ENCODE peak calls at places on chromosomes 13 and 19, in seven cellular contexts. U is stimulated activated CD4-positive, alpha-beta T cell treated with anti-CD3 and anti-CD28 coated beads, Interleukin-15, amount 100 ng/mL, for 24 hours; H is astrocyte of the cerebellum; G is HS-5; B is posterior cingulate gyrus; V is NCI-H526; X is mucosa of descending colon. O is an unnamed sample.
A peak's percentile ranks its signal among the peaks of the same experiment; 100 is the strongest.

GRCh38 chr13:105997436-105998232 is 537.8 kb downstream of the EFNB2 start:
- DNase-seq in G (no peak), U (no peak), H (no peak), X (no peak), V (no peak), B (peak; percentile 63), O (no peak)

GRCh38 chr19:49860716-49861100 is 6.7 kb downstream of the PNKP start:
- DNase-seq in G (no peak), X (no peak), B (no peak), V (no peak), U (no peak), H (no peak), O (no peak)

GRCh38 chr13:87656311-87656710 is 14.9 kb upstream of the SLITRK5 start:
- DNase-seq in G (no peak), U (no peak), B (no peak), V (no peak), X (no peak), H (peak; percentile 82), O (no peak)

GRCh38 chr19:39498262-39499081 is at the start of gene DLL3:
- DNase-seq in U (no peak), B (no peak), V (peak; percentile 95), G (no peak), H (no peak), X (no peak), O (no peak)

GRCh38 chr13:92175330-92175729 is 776.9 kb downstream of the GPC5 start:
- DNase-seq in U (peak; percentile 2), X (no peak), H (peak; percentile 68), B (no peak), V (peak; percentile 52), G (no peak), O (no peak)

GRCh38 chr19:6861683-6862286 is 25.6 kb upstream of the ADGRE1 start:
- DNase-seq in X (no peak), V (no peak), B (no peak), G (no peak), U (no peak), H (no peak), O (no peak)

GRCh38 chr19:3657395-3657769 is 30.8 kb upstream of the CACTIN start:
- DNase-seq in B (no peak), X (no peak), G (no peak), V (no peak), U (no peak), H (no peak), O (no peak)

GRCh38 chr19:44891016-44891882 is at the start of gene TOMM40:
- DNase-seq in X (peak; percentile 100), B (peak; percentile 99), V (peak; percentile 100), H (no peak), G (no peak), U (peak; percentile 100), O (no peak)

GRCh38 chr13:31201341-31202024 is 1.7 kb downstream of the B3GLCT start:
- DNase-seq in V (peak; percentile 59), G (no peak), X (no peak), B (no peak), U (no peak), H (no peak), O (no peak)

GRCh38 chr19:19651076-19651475 is 7.6 kb upstream of the GMIP start:
- DNase-seq in H (no peak), B (peak; percentile 87), V (no peak), U (no peak), G (no peak), X (no peak), O (no peak)

GRCh38 chr19:34838248-34838647 is 65.2 kb upstream of the ZNF599 start:
- DNase-seq in X (no peak), G (no peak), H (no peak), B (no peak), V (peak; percentile 4), U (no peak), O (peak; percentile 8)

GRCh38 chr13:112777637-112778406 is 88.0 kb downstream of the ATP11A start:
- DNase-seq in H (no peak), U (no peak), G (no peak), B (no peak), X (no peak), V (no peak), O (no peak)

GRCh38 chr13:112735791-112736190 is 46.0 kb downstream of the ATP11A start:
- DNase-seq in H (no peak), V (no peak), U (no peak), G (no peak), B (peak; percentile 68), X (no peak), O (no peak)

GRCh38 chr13:49858183-49858856 is 65.8 kb upstream of the KPNA3 start:
- DNase-seq in G (peak; percentile 80), B (no peak), U (no peak), H (peak; percentile 67), X (no peak), V (no peak), O (no peak)

GRCh38 chr13:24644051-24644450 is 36.2 kb upstream of the ATP12A start:
- DNase-seq in U (no peak), G (no peak), X (no peak), V (no peak), B (no peak), H (peak; percentile 27), O (no peak)

GRCh38 chr13:20206836-20207235 is 14.1 kb upstream of the GJB2 start:
- DNase-seq in G (no peak), V (no peak), B (no peak), U (no peak), H (no peak), X (no peak), O (no peak)

GRCh38 chr19:51031880-51032225 is 2.9 kb downstream of the KLK12 start:
- DNase-seq in B (no peak), X (no peak), V (no peak), H (no peak), G (no peak), U (no peak), O (no peak)

GRCh38 chr13:76937416-76937815 is 10.9 kb upstream of the ACOD1 start:
- DNase-seq in X (no peak), U (no peak), B (no peak), V (no peak), G (peak; percentile 80), H (peak; percentile 96), O (peak; percentile 3)

GRCh38 chr13:21149568-21149967 is 26.8 kb downstream of the SKA3 start:
- DNase-seq in X (no peak), V (no peak), B (no peak), H (no peak), G (no peak), U (no peak), O (no peak)

GRCh38 chr13:113812140-113813036 is 51.5 kb downstream of the GAS6 start:
- DNase-seq in U (no peak), B (peak; percentile 66), G (no peak), X (no peak), H (no peak), V (peak; percentile 89), O (no peak)

GRCh38 chr13:33876716-33877394 is 58.9 kb downstream of the RFC3 start:
- DNase-seq in B (no peak), U (no peak), G (no peak), H (no peak), X (no peak), V (no peak), O (no peak)

GRCh38 chr19:40633207-40633606 is 32.0 kb downstream of the LTBP4 start:
- DNase-seq in H (peak; percentile 24), G (peak; percentile 64), V (no peak), B (no peak), U (no peak), X (no peak), O (no peak)

GRCh38 chr13:93927431-93927830 is 552.1 kb downstream of the DCT start:
- DNase-seq in V (no peak), G (no peak), U (no peak), X (no peak), B (no peak), H (no peak), O (no peak)

GRCh38 chr13:25945596-25945995 is 106.2 kb downstream of the SHISA2 start:
- DNase-seq in B (no peak), U (no peak), X (no peak), V (no peak), H (no peak), G (no peak), O (no peak)

GRCh38 chr19:18612772-18613588 is at the start of gene TMEM59L:
- DNase-seq in V (peak; percentile 18), B (peak; percentile 95), H (no peak), U (peak; percentile 62), X (no peak), G (no peak), O (no peak)

GRCh38 chr13:33761744-33762143 is 56.2 kb upstream of the RFC3 start:
- DNase-seq in G (no peak), X (no peak), H (peak; percentile 20), U (no peak), B (no peak), V (peak; percentile 96), O (peak; percentile 33)

GRCh38 chr19:11479470-11480080 is 1.3 kb downstream of the ELAVL3 start:
- DNase-seq in U (peak; percentile 61), G (no peak), V (peak; percentile 76), B (peak; percentile 94), H (no peak), X (peak; percentile 69), O (no peak)

GRCh38 chr19:292281-292884 is 1.2 kb upstream of the PLPP2 start:
- DNase-seq in G (no peak), V (no peak), X (no peak), H (no peak), B (no peak), U (no peak), O (no peak)

GRCh38 chr19:525029-525428 is 6.5 kb upstream of the CDC34 start:
- DNase-seq in H (no peak), B (no peak), X (no peak), G (no peak), V (peak; percentile 27), U (no peak), O (no peak)

GRCh38 chr19:29489182-29489951 is 36.4 kb upstream of the VSTM2B start:
- DNase-seq in V (no peak), U (no peak), X (no peak), B (no peak), H (no peak), G (no peak), O (no peak)

GRCh38 chr13:111503905-111504695 is 183.7 kb downstream of the TEX29 start:
- DNase-seq in B (peak; percentile 84), V (peak; percentile 46), X (no peak), G (no peak), U (no peak), H (no peak), O (no peak)

GRCh38 chr13:49098198-49098597 is 121.9 kb upstream of the MLNR start:
- DNase-seq in G (no peak), V (no peak), U (no peak), X (no peak), H (peak; percentile 59), B (no peak), O (peak; percentile 81)

GRCh38 chr13:73103238-73103637 is 44.4 kb downstream of the KLF5 start:
- DNase-seq in X (no peak), G (no peak), U (no peak), B (no peak), H (no peak), V (no peak), O (no peak)

GRCh38 chr13:44415815-44416214 is 42.2 kb downstream of the SERP2 start:
- DNase-seq in X (no peak), B (no peak), G (no peak), V (no peak), U (no peak), H (no peak), O (no peak)

GRCh38 chr19:38020331-38020730 is 113.3 kb downstream of the SIPA1L3 start:
- DNase-seq in H (no peak), G (no peak), U (no peak), X (no peak), B (no peak), V (no peak), O (no peak)

GRCh38 chr13:45821861-45822260 is 29.7 kb downstream of the SIAH3 start:
- DNase-seq in H (no peak), X (no peak), V (no peak), B (no peak), G (no peak), U (no peak), O (no peak)

GRCh38 chr19:31119951-31120690 is 229.1 kb downstream of the TSHZ3 start:
- DNase-seq in G (no peak), V (no peak), U (no peak), H (peak; percentile 91), B (no peak), X (no peak), O (no peak)

GRCh38 chr19:16288544-16288943 is 36.1 kb upstream of the KLF2 start:
- DNase-seq in V (no peak), U (no peak), H (no peak), G (no peak), X (no peak), B (no peak), O (no peak)

O was measured in HCT116.